ENCODE peak calls at places on chromosomes 11 and 22, in six cellular contexts. One of them, this sample, is unnamed.

GRCh38 chr11:33936745-33937612 is 45.1 kb upstream of the LMO2 start:
- DNase-seq in gastrocnemius medialis: peak
- DNase-seq in pancreas: peak
- DNase-seq in CD8-positive, alpha-beta memory T cell: no peak
- DNase-seq in left lung: peak
- DNase-seq in tibial nerve: no peak
- DNase-seq in this sample: no peak

GRCh38 chr11:109422755-109423113 is 744 bp downstream of the C11orf87 start:
- DNase-seq in gastrocnemius medialis: no peak
- DNase-seq in pancreas: no peak
- DNase-seq in CD8-positive, alpha-beta memory T cell: no peak
- DNase-seq in left lung: no peak
- DNase-seq in tibial nerve: no peak
- DNase-seq in this sample: peak

GRCh38 chr11:82988936-82989627 is 82.6 kb downstream of the RAB30 start:
- DNase-seq in gastrocnemius medialis: no peak
- DNase-seq in pancreas: no peak
- DNase-seq in CD8-positive, alpha-beta memory T cell: no peak
- DNase-seq in left lung: no peak
- DNase-seq in tibial nerve: no peak
- DNase-seq in this sample: peak

GRCh38 chr11:71307811-71308645 is 55.7 kb upstream of the SHANK2 start:
- DNase-seq in gastrocnemius medialis: no peak
- DNase-seq in pancreas: no peak
- DNase-seq in CD8-positive, alpha-beta memory T cell: no peak
- DNase-seq in left lung: peak
- DNase-seq in tibial nerve: no peak
- DNase-seq in this sample: no peak

GRCh38 chr22:38203090-38203810 is 1.5 kb downstream of the MAFF start:
- DNase-seq in gastrocnemius medialis: peak
- DNase-seq in pancreas: peak
- DNase-seq in CD8-positive, alpha-beta memory T cell: peak
- DNase-seq in left lung: peak
- DNase-seq in tibial nerve: no peak
- DNase-seq in this sample: no peak

GRCh38 chr11:64503354-64503753 is 87.7 kb upstream of the SLC22A12 start:
- DNase-seq in gastrocnemius medialis: no peak
- DNase-seq in pancreas: no peak
- DNase-seq in CD8-positive, alpha-beta memory T cell: no peak
- DNase-seq in left lung: no peak
- DNase-seq in tibial nerve: no peak
- DNase-seq in this sample: no peak

GRCh38 chr11:126051117-126051516 is 11.5 kb downstream of the CDON start:
- DNase-seq in gastrocnemius medialis: no peak
- DNase-seq in pancreas: no peak
- DNase-seq in CD8-positive, alpha-beta memory T cell: no peak
- DNase-seq in left lung: no peak
- DNase-seq in tibial nerve: no peak
- DNase-seq in this sample: no peak

GRCh38 chr11:71316701-71317100 is 64.3 kb upstream of the SHANK2 start:
- DNase-seq in gastrocnemius medialis: no peak
- DNase-seq in pancreas: no peak
- DNase-seq in CD8-positive, alpha-beta memory T cell: no peak
- DNase-seq in left lung: no peak
- DNase-seq in tibial nerve: no peak
- DNase-seq in this sample: no peak

GRCh38 chr11:75087319-75088055 is 9.2 kb downstream of the OR2AT4 start:
- DNase-seq in gastrocnemius medialis: no peak
- DNase-seq in pancreas: no peak
- DNase-seq in CD8-positive, alpha-beta memory T cell: no peak
- DNase-seq in left lung: no peak
- DNase-seq in tibial nerve: no peak
- DNase-seq in this sample: no peak

GRCh38 chr22:38942702-38943101 is 14.7 kb upstream of the APOBEC3A start:
- DNase-seq in gastrocnemius medialis: no peak
- DNase-seq in pancreas: no peak
- DNase-seq in CD8-positive, alpha-beta memory T cell: no peak
- DNase-seq in left lung: no peak
- DNase-seq in tibial nerve: no peak
- DNase-seq in this sample: no peak

GRCh38 chr11:75276696-75277095 is 36.1 kb downstream of the TPBGL start:
- DNase-seq in gastrocnemius medialis: peak
- DNase-seq in pancreas: no peak
- DNase-seq in CD8-positive, alpha-beta memory T cell: no peak
- DNase-seq in left lung: no peak
- DNase-seq in tibial nerve: no peak
- DNase-seq in this sample: no peak

GRCh38 chr22:31394326-31394725 is 5.1 kb upstream of the DRG1 start:
- DNase-seq in gastrocnemius medialis: no peak
- DNase-seq in pancreas: no peak
- DNase-seq in CD8-positive, alpha-beta memory T cell: no peak
- DNase-seq in left lung: no peak
- DNase-seq in tibial nerve: no peak
- DNase-seq in this sample: no peak

GRCh38 chr11:60918941-60919275 is 5.0 kb downstream of the TMEM109 start:
- DNase-seq in gastrocnemius medialis: no peak
- DNase-seq in pancreas: no peak
- DNase-seq in CD8-positive, alpha-beta memory T cell: no peak
- DNase-seq in left lung: no peak
- DNase-seq in tibial nerve: no peak
- DNase-seq in this sample: no peak

GRCh38 chr22:30047364-30047738 is 32.9 kb upstream of the HORMAD2 start:
- DNase-seq in gastrocnemius medialis: no peak
- DNase-seq in pancreas: no peak
- DNase-seq in CD8-positive, alpha-beta memory T cell: peak
- DNase-seq in left lung: no peak
- DNase-seq in tibial nerve: no peak
- DNase-seq in this sample: no peak

GRCh38 chr11:126490261-126490660 is 134.8 kb downstream of the ST3GAL4 start:
- DNase-seq in gastrocnemius medialis: no peak
- DNase-seq in pancreas: no peak
- DNase-seq in CD8-positive, alpha-beta memory T cell: no peak
- DNase-seq in left lung: no peak
- DNase-seq in tibial nerve: no peak
- DNase-seq in this sample: peak

GRCh38 chr22:35378547-35379078 is 2.3 kb upstream of the HMOX1 start:
- DNase-seq in gastrocnemius medialis: no peak
- DNase-seq in pancreas: no peak
- DNase-seq in CD8-positive, alpha-beta memory T cell: no peak
- DNase-seq in left lung: no peak
- DNase-seq in tibial nerve: no peak
- DNase-seq in this sample: no peak

GRCh38 chr11:61485080-61485479 is 23.5 kb upstream of the LRRC10B start:
- DNase-seq in gastrocnemius medialis: no peak
- DNase-seq in pancreas: no peak
- DNase-seq in CD8-positive, alpha-beta memory T cell: no peak
- DNase-seq in left lung: no peak
- DNase-seq in tibial nerve: no peak
- DNase-seq in this sample: no peak

GRCh38 chr11:78265326-78265725 is 76.6 kb downstream of the USP35 start:
- DNase-seq in gastrocnemius medialis: no peak
- DNase-seq in pancreas: no peak
- DNase-seq in CD8-positive, alpha-beta memory T cell: no peak
- DNase-seq in left lung: no peak
- DNase-seq in tibial nerve: no peak
- DNase-seq in this sample: no peak

GRCh38 chr11:60803273-60803936 is 18.3 kb downstream of the MS4A10 start:
- DNase-seq in gastrocnemius medialis: no peak
- DNase-seq in pancreas: no peak
- DNase-seq in CD8-positive, alpha-beta memory T cell: no peak
- DNase-seq in left lung: no peak
- DNase-seq in tibial nerve: no peak
- DNase-seq in this sample: no peak

GRCh38 chr11:3745161-3745560 is 52.2 kb downstream of the NUP98 start:
- DNase-seq in gastrocnemius medialis: no peak
- DNase-seq in pancreas: no peak
- DNase-seq in CD8-positive, alpha-beta memory T cell: no peak
- DNase-seq in left lung: no peak
- DNase-seq in tibial nerve: no peak
- DNase-seq in this sample: no peak

GRCh38 chr11:131223198-131223975 is 147.0 kb upstream of the NTM start:
- DNase-seq in gastrocnemius medialis: no peak
- DNase-seq in pancreas: no peak
- DNase-seq in CD8-positive, alpha-beta memory T cell: no peak
- DNase-seq in left lung: no peak
- DNase-seq in tibial nerve: no peak
- DNase-seq in this sample: no peak

GRCh38 chr11:15704064-15704463 is 589.3 kb downstream of the INSC start:
- DNase-seq in gastrocnemius medialis: no peak
- DNase-seq in pancreas: no peak
- DNase-seq in CD8-positive, alpha-beta memory T cell: no peak
- DNase-seq in left lung: no peak
- DNase-seq in tibial nerve: no peak
- DNase-seq in this sample: no peak

GRCh38 chr22:38175206-38176118 is 6.2 kb downstream of the PLA2G6 start:
- DNase-seq in gastrocnemius medialis: no peak
- DNase-seq in pancreas: no peak
- DNase-seq in CD8-positive, alpha-beta memory T cell: no peak
- DNase-seq in left lung: no peak
- DNase-seq in tibial nerve: no peak
- DNase-seq in this sample: peak

GRCh38 chr11:108635106-108635505 is 29.8 kb upstream of the DDX10 start:
- DNase-seq in gastrocnemius medialis: no peak
- DNase-seq in pancreas: no peak
- DNase-seq in CD8-positive, alpha-beta memory T cell: no peak
- DNase-seq in left lung: no peak
- DNase-seq in tibial nerve: no peak
- DNase-seq in this sample: no peak

GRCh38 chr11:62961017-62961416 is 23.8 kb downstream of the SLC22A6 start:
- DNase-seq in gastrocnemius medialis: no peak
- DNase-seq in pancreas: no peak
- DNase-seq in CD8-positive, alpha-beta memory T cell: no peak
- DNase-seq in left lung: no peak
- DNase-seq in tibial nerve: no peak
- DNase-seq in this sample: no peak

GRCh38 chr11:91243630-91244029 is 981.0 kb upstream of the FAT3 start:
- DNase-seq in gastrocnemius medialis: no peak
- DNase-seq in pancreas: no peak
- DNase-seq in CD8-positive, alpha-beta memory T cell: no peak
- DNase-seq in left lung: no peak
- DNase-seq in tibial nerve: no peak
- DNase-seq in this sample: no peak

GRCh38 chr11:59716051-59716450 is 2.4 kb upstream of the OR10V1 start:
- DNase-seq in gastrocnemius medialis: no peak
- DNase-seq in pancreas: no peak
- DNase-seq in CD8-positive, alpha-beta memory T cell: no peak
- DNase-seq in left lung: no peak
- DNase-seq in tibial nerve: no peak
- DNase-seq in this sample: no peak
- H3K27ac ChIP-seq in gastrocnemius medialis: no peak
- H3K27ac ChIP-seq in pancreas: no peak
- H3K27ac ChIP-seq in CD8-positive, alpha-beta memory T cell: no peak
- H3K27ac ChIP-seq in left lung: no peak
- H3K27ac ChIP-seq in tibial nerve: no peak
- H3K27ac ChIP-seq in this sample: no peak

GRCh38 chr22:44454113-44454769 is 43.8 kb downstream of the RTL6 start:
- DNase-seq in gastrocnemius medialis: no peak
- DNase-seq in pancreas: no peak
- DNase-seq in CD8-positive, alpha-beta memory T cell: no peak
- DNase-seq in left lung: no peak
- DNase-seq in tibial nerve: no peak
- DNase-seq in this sample: no peak

GRCh38 chr22:44455151-44455962 is 42.7 kb downstream of the RTL6 start:
- DNase-seq in gastrocnemius medialis: peak
- DNase-seq in pancreas: no peak
- DNase-seq in CD8-positive, alpha-beta memory T cell: peak
- DNase-seq in left lung: no peak
- DNase-seq in tibial nerve: no peak
- DNase-seq in this sample: no peak

GRCh38 chr22:44455963-44456358 is 42.1 kb downstream of the RTL6 start:
- DNase-seq in gastrocnemius medialis: no peak
- DNase-seq in pancreas: no peak
- DNase-seq in CD8-positive, alpha-beta memory T cell: no peak
- DNase-seq in left lung: no peak
- DNase-seq in tibial nerve: no peak
- DNase-seq in this sample: no peak

GRCh38 chr22:44452531-44453420 is 45.3 kb downstream of the RTL6 start:
- DNase-seq in gastrocnemius medialis: no peak
- DNase-seq in pancreas: no peak
- DNase-seq in CD8-positive, alpha-beta memory T cell: no peak
- DNase-seq in left lung: no peak
- DNase-seq in tibial nerve: no peak
- DNase-seq in this sample: no peak

DNA sequence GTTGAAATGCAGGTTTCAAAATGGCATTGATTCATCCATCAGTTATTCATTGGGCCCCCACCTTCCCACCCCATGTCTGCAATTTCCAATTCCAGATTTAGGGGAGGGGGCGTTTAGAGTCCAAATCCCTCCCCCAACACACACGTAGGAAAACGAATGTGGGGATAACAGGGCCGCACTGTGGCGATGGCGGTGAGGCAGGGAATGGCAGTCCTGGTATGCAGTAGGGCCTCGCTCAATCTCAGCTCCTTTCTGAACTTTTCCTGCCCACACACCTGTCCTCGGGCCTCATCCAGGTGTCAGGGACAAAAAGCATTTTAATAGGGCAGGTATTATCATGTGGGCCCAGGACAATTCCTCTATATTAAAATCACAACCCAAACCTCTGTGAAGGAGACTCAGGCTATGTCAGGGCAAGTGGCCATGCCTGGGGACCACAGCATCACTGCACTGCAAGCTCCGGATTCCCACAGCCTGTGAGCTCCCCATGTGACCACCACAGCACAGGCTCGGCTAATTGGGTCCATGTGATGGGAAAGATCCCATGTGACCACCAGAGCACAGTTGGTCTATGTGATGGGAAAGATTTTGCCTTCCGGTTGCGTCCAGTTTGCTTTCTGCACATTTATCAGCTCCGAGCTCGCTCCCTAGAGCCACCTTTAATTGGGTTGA is 44.5 kb downstream of the RTL6 start:
- DNase-seq in gastrocnemius medialis: no peak
- DNase-seq in pancreas: no peak
- DNase-seq in CD8-positive, alpha-beta memory T cell: no peak
- DNase-seq in left lung: no peak
- DNase-seq in tibial nerve: no peak
- DNase-seq in this sample: no peak
- H3K4me3 ChIP-seq in gastrocnemius medialis: no peak
- H3K4me3 ChIP-seq in pancreas: no peak
- H3K4me3 ChIP-seq in CD8-positive, alpha-beta memory T cell: no peak
- H3K4me3 ChIP-seq in left lung: no peak
- H3K4me3 ChIP-seq in tibial nerve: no peak
- H3K4me3 ChIP-seq in this sample: no peak

DNA sequence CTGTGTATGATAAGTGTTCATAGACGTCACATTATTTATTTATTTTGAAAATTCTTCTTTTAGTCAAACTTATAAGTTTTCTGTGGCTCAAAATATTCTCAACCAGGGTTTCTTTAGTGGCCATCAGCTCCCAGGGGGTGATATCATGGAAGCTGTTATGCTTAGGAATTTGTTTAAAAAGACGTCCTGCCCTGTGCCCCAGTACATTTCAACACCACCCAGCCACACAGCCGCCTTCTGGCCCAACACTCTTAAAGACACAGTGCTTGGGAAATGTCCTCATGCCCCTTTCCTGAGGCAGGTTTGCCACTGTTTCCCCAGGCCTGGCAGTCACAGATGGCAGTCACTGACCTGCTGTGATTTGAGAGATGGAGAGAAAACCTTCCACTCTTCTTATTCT is 19.9 kb downstream of the TSKU start:
- DNase-seq in gastrocnemius medialis: peak
- DNase-seq in pancreas: no peak
- DNase-seq in CD8-positive, alpha-beta memory T cell: no peak
- DNase-seq in left lung: peak
- DNase-seq in tibial nerve: no peak
- DNase-seq in this sample: no peak
- H3K27ac ChIP-seq in gastrocnemius medialis: no peak
- H3K27ac ChIP-seq in pancreas: no peak
- H3K27ac ChIP-seq in CD8-positive, alpha-beta memory T cell: no peak
- H3K27ac ChIP-seq in left lung: no peak
- H3K27ac ChIP-seq in tibial nerve: peak
- H3K27ac ChIP-seq in this sample: no peak

GRCh38 chr11:47590026-47590861 is 3.8 kb downstream of the FAM180B start:
- DNase-seq in gastrocnemius medialis: no peak
- DNase-seq in pancreas: no peak
- DNase-seq in CD8-positive, alpha-beta memory T cell: no peak
- DNase-seq in left lung: no peak
- DNase-seq in tibial nerve: no peak
- DNase-seq in this sample: no peak
- H3K4me3 ChIP-seq in gastrocnemius medialis: peak
- H3K4me3 ChIP-seq in pancreas: no peak
- H3K4me3 ChIP-seq in CD8-positive, alpha-beta memory T cell: no peak
- H3K4me3 ChIP-seq in left lung: peak
- H3K4me3 ChIP-seq in tibial nerve: peak
- H3K4me3 ChIP-seq in this sample: peak

This sample was measured in dorsolateral prefrontal cortex.